ENCODE peak calls at places on chromosomes 6 and 20, in six cellular contexts. Q is ELF-1; I is hypothalamus; D is BJ; H is CD8-positive, alpha-beta memory T cell; U is substantia nigra. C is an unnamed sample.
A peak's percentile ranks its signal among the peaks of the same experiment; 100 is the strongest.

GRCh38 chr6:136792066-136792944 is at the start of gene MAP3K5:
- DNase-seq in I (no peak), U (peak; percentile 75), D (no peak), H (peak; percentile 90), Q (peak; percentile 81), C (peak; percentile 60)

GRCh38 chr6:44444853-44445252 is 57.3 kb downstream of the CDC5L start:
- DNase-seq in H (no peak), Q (no peak), U (no peak), I (no peak), D (no peak), C (no peak)

GRCh38 chr20:25065625-25066338 is 7.8 kb upstream of the ACSS1 start:
- DNase-seq in U (peak; percentile 38), H (peak; percentile 63), Q (peak; percentile 70), I (no peak), D (no peak), C (peak; percentile 70)

GRCh38 chr6:30447237-30447636 is 42.1 kb upstream of the HLA-E start:
- DNase-seq in D (no peak), U (no peak), H (no peak), I (no peak), Q (peak; percentile 95), C (no peak)

GRCh38 chr6:157763129-157763893 is 59.7 kb upstream of the SNX9 start:
- DNase-seq in D (no peak), H (no peak), U (no peak), I (no peak), Q (peak; percentile 92), C (no peak)

GRCh38 chr6:42506070-42506469 is 54.3 kb upstream of the TRERF1 start:
- DNase-seq in U (no peak), I (no peak), D (no peak), H (no peak), Q (no peak), C (no peak)

GRCh38 chr20:61100489-61100888 is 151.6 kb upstream of the CDH4 start:
- DNase-seq in Q (no peak), D (no peak), U (no peak), I (no peak), H (no peak), C (no peak)

GRCh38 chr6:158047120-158047518 is 65.5 kb downstream of the SYNJ2 start:
- DNase-seq in I (no peak), U (no peak), H (peak; percentile 39), Q (no peak), D (peak; percentile 81), C (no peak)

GRCh38 chr20:58993332-58994248 is 12.5 kb downstream of the NELFCD start:
- DNase-seq in U (no peak), H (no peak), D (no peak), I (no peak), Q (no peak), C (no peak)

GRCh38 chr6:12635813-12636212 is 80.8 kb upstream of the PHACTR1 start:
- DNase-seq in D (no peak), I (no peak), H (no peak), Q (peak; percentile 71), U (no peak), C (no peak)

GRCh38 chr20:14950633-14951032 is 613.2 kb upstream of the FLRT3 start:
- DNase-seq in I (no peak), U (no peak), Q (no peak), D (no peak), H (no peak), C (no peak)

GRCh38 chr20:35947907-35948306 is 6.4 kb downstream of the SCAND1 start:
- DNase-seq in Q (no peak), I (no peak), H (no peak), D (no peak), U (no peak), C (no peak)

GRCh38 chr20:62818592-62819493 is 2.0 kb downstream of the COL9A3 start:
- DNase-seq in I (no peak), U (peak; percentile 51), H (no peak), D (no peak), Q (peak; percentile 49), C (peak; percentile 58)

GRCh38 chr6:133241901-133242760 is 974 bp downstream of the EYA4 start:
- DNase-seq in Q (peak; percentile 49), I (no peak), H (no peak), U (no peak), D (no peak), C (no peak)

GRCh38 chr6:33375143-33375649 is 16.4 kb upstream of the KIFC1 start:
- DNase-seq in Q (no peak), U (no peak), D (peak; percentile 40), I (no peak), H (no peak), C (no peak)

GRCh38 chr6:25027221-25027916 is 91.6 kb upstream of the RIPOR2 start:
- DNase-seq in I (no peak), H (peak; percentile 76), Q (no peak), U (no peak), D (no peak), C (no peak)

GRCh38 chr6:113969888-113970807 is 800 bp downstream of the HDAC2 start:
- DNase-seq in Q (peak; percentile 66), D (no peak), U (peak; percentile 45), H (peak; percentile 51), I (no peak), C (peak; percentile 57)

GRCh38 chr6:137313928-137314855 is 95.0 kb upstream of the IFNGR1 start:
- DNase-seq in Q (peak; percentile 63), I (peak; percentile 5), H (peak; percentile 40), U (peak; percentile 13), D (no peak), C (peak; percentile 64)

GRCh38 chr20:15976047-15976731 is 597.1 kb downstream of the KIF16B start:
- DNase-seq in Q (peak; percentile 78), U (no peak), D (no peak), I (no peak), H (no peak), C (no peak)

GRCh38 chr6:109456710-109457595 is 1.4 kb upstream of the MICAL1 start:
- DNase-seq in H (no peak), D (peak; percentile 76), I (no peak), Q (no peak), U (no peak), C (no peak)

GRCh38 chr6:159434410-159434809 is 258.6 kb downstream of the SOD2 start:
- DNase-seq in H (no peak), U (no peak), Q (no peak), I (no peak), D (no peak), C (no peak)

GRCh38 chr6:125728739-125729138 is 20.7 kb upstream of the HEY2 start:
- DNase-seq in H (no peak), Q (peak; percentile 64), D (no peak), I (no peak), U (no peak), C (no peak)

GRCh38 chr6:44416103-44416502 is 28.6 kb downstream of the CDC5L start:
- DNase-seq in I (no peak), Q (no peak), D (no peak), H (no peak), U (no peak), C (no peak)

GRCh38 chr6:141437685-141438084 is 695.0 kb upstream of the GJE1 start:
- DNase-seq in H (no peak), Q (no peak), D (no peak), U (no peak), I (no peak), C (no peak)

GRCh38 chr6:161462148-161462547 is 188.3 kb upstream of the AGPAT4 start:
- DNase-seq in H (no peak), I (no peak), Q (no peak), U (no peak), D (no peak), C (no peak)

GRCh38 chr20:2907519-2907918 is 34.2 kb downstream of the PTPRA start:
- DNase-seq in H (no peak), Q (no peak), U (no peak), D (no peak), I (no peak), C (no peak)

GRCh38 chr6:2764610-2765165 is 505 bp upstream of the WRNIP1 start:
- DNase-seq in D (no peak), H (peak; percentile 74), U (no peak), Q (no peak), I (no peak), C (peak; percentile 72)

GRCh38 chr6:27178001-27178730 is 69.3 kb upstream of the PRSS16 start:
- DNase-seq in U (no peak), Q (peak; percentile 86), D (peak; percentile 71), I (no peak), H (peak; percentile 67), C (peak; percentile 42)

GRCh38 chr6:84422380-84422968 is 195.0 kb upstream of the CEP162 start:
- DNase-seq in I (no peak), U (no peak), D (no peak), Q (peak; percentile 88), H (no peak), C (peak; percentile 46)